ENCODE peak calls at places on chromosomes 5 and 9, in nine cellular contexts. One of them, this sample, is unnamed. For H3K4me1, the result is how much of the 10 kb centered on the place peaks cover.

GRCh38 chr5:8756498-8757084 is 789.3 kb downstream of the SEMA5A start:
- DNase-seq in GM23248: peak
- DNase-seq in tibial nerve: no peak
- DNase-seq in transverse colon: peak
- DNase-seq in IMR-90: peak
- DNase-seq in astrocyte: peak
- DNase-seq in cardiac muscle cell: peak
- DNase-seq in CD8-positive, alpha-beta T cell: no peak
- DNase-seq in Panc1: peak
- DNase-seq in this sample: no peak

GRCh38 chr9:95506438-95506691 is 10.4 kb downstream of the PTCH1 start:
- DNase-seq in cardiac muscle cell: peak
- DNase-seq in IMR-90: peak
- DNase-seq in tibial nerve: no peak
- DNase-seq in GM23248: peak
- DNase-seq in Panc1: no peak
- DNase-seq in astrocyte: peak
- DNase-seq in transverse colon: peak
- DNase-seq in CD8-positive, alpha-beta T cell: no peak
- DNase-seq in this sample: no peak

GRCh38 chr9:68775003-68775730 is 70.1 kb downstream of the PIP5K1B start:
- DNase-seq in cardiac muscle cell: no peak
- DNase-seq in astrocyte: no peak
- DNase-seq in Panc1: no peak
- DNase-seq in IMR-90: peak
- DNase-seq in GM23248: peak
- DNase-seq in transverse colon: no peak
- DNase-seq in CD8-positive, alpha-beta T cell: no peak
- DNase-seq in tibial nerve: no peak
- DNase-seq in this sample: no peak

GRCh38 chr9:110197330-110198187 is 10.4 kb downstream of the C9orf152 start:
- DNase-seq in IMR-90: no peak
- DNase-seq in CD8-positive, alpha-beta T cell: no peak
- DNase-seq in GM23248: no peak
- DNase-seq in tibial nerve: no peak
- DNase-seq in Panc1: no peak
- DNase-seq in astrocyte: no peak
- DNase-seq in cardiac muscle cell: peak
- DNase-seq in transverse colon: peak
- DNase-seq in this sample: no peak

GRCh38 chr5:139708877-139709586 is 60.9 kb downstream of the CXXC5 start:
- DNase-seq in IMR-90: peak
- DNase-seq in Panc1: no peak
- DNase-seq in astrocyte: peak
- DNase-seq in CD8-positive, alpha-beta T cell: no peak
- DNase-seq in transverse colon: peak
- DNase-seq in GM23248: peak
- DNase-seq in tibial nerve: no peak
- DNase-seq in cardiac muscle cell: peak
- DNase-seq in this sample: no peak

GRCh38 chr5:121144764-121145163 is 680.7 kb downstream of the PRR16 start:
- DNase-seq in CD8-positive, alpha-beta T cell: no peak
- DNase-seq in tibial nerve: no peak
- DNase-seq in IMR-90: peak
- DNase-seq in cardiac muscle cell: peak
- DNase-seq in Panc1: no peak
- DNase-seq in astrocyte: peak
- DNase-seq in transverse colon: no peak
- DNase-seq in GM23248: peak
- DNase-seq in this sample: no peak

GRCh38 chr5:4226565-4226964 is 630.9 kb downstream of the IRX1 start:
- DNase-seq in astrocyte: no peak
- DNase-seq in transverse colon: no peak
- DNase-seq in tibial nerve: no peak
- DNase-seq in IMR-90: no peak
- DNase-seq in GM23248: no peak
- DNase-seq in CD8-positive, alpha-beta T cell: no peak
- DNase-seq in cardiac muscle cell: no peak
- DNase-seq in Panc1: no peak
- DNase-seq in this sample: no peak

GRCh38 chr5:29697786-29698414 is 1495.6 kb upstream of the CDH6 start:
- DNase-seq in transverse colon: no peak
- DNase-seq in cardiac muscle cell: no peak
- DNase-seq in IMR-90: no peak
- DNase-seq in CD8-positive, alpha-beta T cell: no peak
- DNase-seq in astrocyte: no peak
- DNase-seq in Panc1: peak
- DNase-seq in GM23248: no peak
- DNase-seq in tibial nerve: no peak
- DNase-seq in this sample: no peak

GRCh38 chr9:136438909-136439549 is 616 bp downstream of the INPP5E start:
- DNase-seq in transverse colon: peak
- DNase-seq in cardiac muscle cell: peak
- DNase-seq in Panc1: no peak
- DNase-seq in GM23248: peak
- DNase-seq in astrocyte: no peak
- DNase-seq in IMR-90: peak
- DNase-seq in CD8-positive, alpha-beta T cell: peak
- DNase-seq in tibial nerve: no peak
- DNase-seq in this sample: no peak

GRCh38 chr9:93891050-93891449 is 64.1 kb downstream of the BARX1 start:
- DNase-seq in transverse colon: no peak
- DNase-seq in CD8-positive, alpha-beta T cell: no peak
- DNase-seq in tibial nerve: no peak
- DNase-seq in IMR-90: no peak
- DNase-seq in astrocyte: no peak
- DNase-seq in cardiac muscle cell: no peak
- DNase-seq in Panc1: no peak
- DNase-seq in GM23248: no peak
- DNase-seq in this sample: no peak

GRCh38 chr5:127602481-127602880 is 46.4 kb upstream of the CTXN3 start:
- DNase-seq in Panc1: no peak
- DNase-seq in transverse colon: no peak
- DNase-seq in CD8-positive, alpha-beta T cell: no peak
- DNase-seq in cardiac muscle cell: no peak
- DNase-seq in GM23248: no peak
- DNase-seq in IMR-90: no peak
- DNase-seq in astrocyte: no peak
- DNase-seq in tibial nerve: no peak
- DNase-seq in this sample: no peak

GRCh38 chr5:83099001-83099400 is 21.7 kb downstream of the XRCC4 start:
- DNase-seq in tibial nerve: no peak
- DNase-seq in GM23248: no peak
- DNase-seq in cardiac muscle cell: no peak
- DNase-seq in transverse colon: no peak
- DNase-seq in CD8-positive, alpha-beta T cell: no peak
- DNase-seq in Panc1: no peak
- DNase-seq in IMR-90: no peak
- DNase-seq in astrocyte: no peak
- DNase-seq in this sample: no peak

GRCh38 chr5:99019254-99019653 is 90.4 kb upstream of the CHD1 start:
- DNase-seq in IMR-90: no peak
- DNase-seq in tibial nerve: no peak
- DNase-seq in GM23248: peak
- DNase-seq in Panc1: no peak
- DNase-seq in cardiac muscle cell: peak
- DNase-seq in transverse colon: no peak
- DNase-seq in CD8-positive, alpha-beta T cell: no peak
- DNase-seq in astrocyte: peak
- DNase-seq in this sample: no peak

GRCh38 chr9:18941060-18941746 is 91.8 kb downstream of the SAXO1 start:
- DNase-seq in transverse colon: no peak
- DNase-seq in cardiac muscle cell: no peak
- DNase-seq in GM23248: no peak
- DNase-seq in IMR-90: no peak
- DNase-seq in tibial nerve: no peak
- DNase-seq in Panc1: no peak
- DNase-seq in CD8-positive, alpha-beta T cell: no peak
- DNase-seq in astrocyte: no peak
- DNase-seq in this sample: no peak

GRCh38 chr5:132225165-132226032 is 2.3 kb downstream of the P4HA2 start:
- DNase-seq in Panc1: no peak
- DNase-seq in IMR-90: peak
- DNase-seq in GM23248: peak
- DNase-seq in CD8-positive, alpha-beta T cell: no peak
- DNase-seq in tibial nerve: peak
- DNase-seq in transverse colon: peak
- DNase-seq in cardiac muscle cell: peak
- DNase-seq in astrocyte: peak
- DNase-seq in this sample: no peak

GRCh38 chr9:17995031-17995430 is 416.2 kb downstream of the SH3GL2 start:
- DNase-seq in cardiac muscle cell: no peak
- DNase-seq in CD8-positive, alpha-beta T cell: no peak
- DNase-seq in GM23248: no peak
- DNase-seq in IMR-90: no peak
- DNase-seq in tibial nerve: no peak
- DNase-seq in Panc1: no peak
- DNase-seq in transverse colon: no peak
- DNase-seq in astrocyte: no peak
- DNase-seq in this sample: no peak

GRCh38 chr5:30050056-30050815 is 1143.2 kb upstream of the CDH6 start:
- DNase-seq in tibial nerve: no peak
- DNase-seq in GM23248: no peak
- DNase-seq in transverse colon: no peak
- DNase-seq in cardiac muscle cell: no peak
- DNase-seq in CD8-positive, alpha-beta T cell: no peak
- DNase-seq in Panc1: no peak
- DNase-seq in IMR-90: no peak
- DNase-seq in astrocyte: peak
- DNase-seq in this sample: no peak

GRCh38 chr5:52827815-52828214 is 40.1 kb downstream of the ITGA1 start:
- DNase-seq in Panc1: no peak
- DNase-seq in astrocyte: no peak
- DNase-seq in cardiac muscle cell: no peak
- DNase-seq in tibial nerve: no peak
- DNase-seq in GM23248: no peak
- DNase-seq in CD8-positive, alpha-beta T cell: no peak
- DNase-seq in transverse colon: no peak
- DNase-seq in IMR-90: no peak
- DNase-seq in this sample: no peak

GRCh38 chr9:117704597-117704996 is 394 bp downstream of the TLR4 start:
- DNase-seq in transverse colon: no peak
- DNase-seq in tibial nerve: no peak
- DNase-seq in GM23248: no peak
- DNase-seq in cardiac muscle cell: no peak
- DNase-seq in IMR-90: no peak
- DNase-seq in CD8-positive, alpha-beta T cell: no peak
- DNase-seq in Panc1: no peak
- DNase-seq in astrocyte: no peak
- DNase-seq in this sample: no peak

GRCh38 chr9:117706421-117707150 is 2.4 kb downstream of the TLR4 start:
- DNase-seq in Panc1: no peak
- DNase-seq in cardiac muscle cell: no peak
- DNase-seq in IMR-90: no peak
- DNase-seq in transverse colon: no peak
- DNase-seq in GM23248: peak
- DNase-seq in astrocyte: peak
- DNase-seq in CD8-positive, alpha-beta T cell: no peak
- DNase-seq in tibial nerve: no peak
- DNase-seq in this sample: no peak

GRCh38 chr9:117704024-117704575 is at the start of gene TLR4:
- DNase-seq in cardiac muscle cell: peak
- DNase-seq in transverse colon: peak
- DNase-seq in astrocyte: peak
- DNase-seq in IMR-90: no peak
- DNase-seq in tibial nerve: peak
- DNase-seq in Panc1: no peak
- DNase-seq in GM23248: peak
- DNase-seq in CD8-positive, alpha-beta T cell: no peak
- DNase-seq in this sample: no peak

GRCh38 chr9:117703538-117703937 is 665 bp upstream of the TLR4 start:
- DNase-seq in CD8-positive, alpha-beta T cell: no peak
- DNase-seq in Panc1: no peak
- DNase-seq in transverse colon: no peak
- DNase-seq in astrocyte: no peak
- DNase-seq in cardiac muscle cell: no peak
- DNase-seq in tibial nerve: no peak
- DNase-seq in IMR-90: no peak
- DNase-seq in GM23248: peak
- DNase-seq in this sample: no peak

DNA sequence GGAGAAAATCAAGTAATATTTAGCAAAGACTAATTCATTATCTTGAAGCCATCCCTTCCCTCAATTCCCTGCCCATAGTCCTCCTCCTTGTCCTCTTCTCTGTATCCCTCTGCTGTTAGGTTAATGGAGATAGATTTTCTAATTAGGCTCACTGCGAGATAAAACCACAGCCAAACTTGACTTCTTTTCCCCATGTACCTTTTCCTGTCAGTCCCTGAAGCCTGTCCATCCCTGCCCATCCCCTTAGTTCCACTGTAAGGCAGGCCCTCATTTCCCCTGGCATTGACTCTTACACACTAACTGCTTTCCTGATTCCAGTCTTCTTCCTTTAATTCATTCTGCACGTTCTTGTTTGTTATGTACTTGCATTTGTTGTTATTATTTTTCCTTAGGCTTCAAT is 1.2 kb downstream of the TLR4 start:
- DNase-seq in astrocyte: no peak
- DNase-seq in Panc1: no peak
- DNase-seq in cardiac muscle cell: no peak
- DNase-seq in GM23248: no peak
- DNase-seq in CD8-positive, alpha-beta T cell: no peak
- DNase-seq in IMR-90: no peak
- DNase-seq in tibial nerve: no peak
- DNase-seq in transverse colon: no peak
- DNase-seq in this sample: no peak
- H3K4me3 ChIP-seq in astrocyte: peak
- H3K4me3 ChIP-seq in Panc1: no peak
- H3K4me3 ChIP-seq in cardiac muscle cell: no peak
- H3K4me3 ChIP-seq in GM23248: peak
- H3K4me3 ChIP-seq in CD8-positive, alpha-beta T cell: no peak
- H3K4me3 ChIP-seq in IMR-90: no peak
- H3K4me3 ChIP-seq in tibial nerve: peak
- H3K4me3 ChIP-seq in transverse colon: peak
- H3K4me3 ChIP-seq in this sample: peak

GRCh38 chr9:111975709-111976108 is 79.1 kb downstream of the UGCG start:
- DNase-seq in CD8-positive, alpha-beta T cell: no peak
- DNase-seq in GM23248: no peak
- DNase-seq in IMR-90: no peak
- DNase-seq in cardiac muscle cell: no peak
- DNase-seq in transverse colon: peak
- DNase-seq in Panc1: no peak
- DNase-seq in tibial nerve: no peak
- DNase-seq in astrocyte: no peak
- DNase-seq in this sample: no peak
- H3K4me1 ChIP-seq in CD8-positive, alpha-beta T cell: under half
- H3K4me1 ChIP-seq in GM23248: under half
- H3K4me1 ChIP-seq in IMR-90: under half
- H3K4me1 ChIP-seq in cardiac muscle cell: under half
- H3K4me1 ChIP-seq in transverse colon: under half
- H3K4me1 ChIP-seq in Panc1: under half
- H3K4me1 ChIP-seq in tibial nerve: under half
- H3K4me1 ChIP-seq in astrocyte: under half
- H3K4me1 ChIP-seq in this sample: under half

GRCh38 chr9:23537192-23538059 is 288.6 kb downstream of the ELAVL2 start:
- DNase-seq in astrocyte: no peak
- DNase-seq in GM23248: no peak
- DNase-seq in transverse colon: no peak
- DNase-seq in IMR-90: no peak
- DNase-seq in Panc1: no peak
- DNase-seq in cardiac muscle cell: no peak
- DNase-seq in tibial nerve: no peak
- DNase-seq in CD8-positive, alpha-beta T cell: no peak
- DNase-seq in this sample: no peak
- H3K4me3 ChIP-seq in astrocyte: peak
- H3K4me3 ChIP-seq in GM23248: no peak
- H3K4me3 ChIP-seq in transverse colon: peak
- H3K4me3 ChIP-seq in IMR-90: no peak
- H3K4me3 ChIP-seq in Panc1: no peak
- H3K4me3 ChIP-seq in cardiac muscle cell: no peak
- H3K4me3 ChIP-seq in tibial nerve: peak
- H3K4me3 ChIP-seq in CD8-positive, alpha-beta T cell: no peak
- H3K4me3 ChIP-seq in this sample: no peak

GRCh38 chr9:121750259-121750714 is 98.9 kb downstream of the DAB2IP start:
- DNase-seq in IMR-90: no peak
- DNase-seq in cardiac muscle cell: no peak
- DNase-seq in tibial nerve: no peak
- DNase-seq in Panc1: no peak
- DNase-seq in astrocyte: no peak
- DNase-seq in CD8-positive, alpha-beta T cell: no peak
- DNase-seq in transverse colon: no peak
- DNase-seq in GM23248: no peak
- DNase-seq in this sample: no peak
- H3K4me1 ChIP-seq in IMR-90: under half
- H3K4me1 ChIP-seq in cardiac muscle cell: under half
- H3K4me1 ChIP-seq in tibial nerve: half or more
- H3K4me1 ChIP-seq in Panc1: under half
- H3K4me1 ChIP-seq in astrocyte: under half
- H3K4me1 ChIP-seq in CD8-positive, alpha-beta T cell: under half
- H3K4me1 ChIP-seq in transverse colon: half or more
- H3K4me1 ChIP-seq in GM23248: under half
- H3K4me1 ChIP-seq in this sample: under half

This sample was measured in esophagus squamous epithelium.